ENCODE peak calls at places on chromosome 17, in ten cellular contexts. Y is NCI-H1092; X is IMR-90; M is activated gamma-delta T cell treated with anti-CD3 and anti-CD28 coated beads, Interleukin-2, amount 50 U/mL, for 16 hours; C is trophoblast cell; E is AG10803; P is midbrain; B is activated naive CD4-positive, alpha-beta T cell; Q is activated T-cell treated with anti-CD3 and anti-CD28 coated beads for 1 hour; U is mesothelial cell of epicardium. S is an unnamed sample.

GRCh38 chr17:33968350-33969044 is 286.6 kb upstream of the CCL2 start:
- DNase-seq in Q (no peak), Y (no peak), M (no peak), U (no peak), P (no peak), C (no peak), X (no peak), E (no peak), B (no peak), S (no peak)

GRCh38 chr17:28983286-28984240 is 22.3 kb downstream of the SEZ6 start:
- DNase-seq in U (no peak), P (no peak), C (no peak), B (no peak), M (no peak), Y (no peak), E (no peak), Q (no peak), X (peak; percentile 11), S (peak; percentile 81)

GRCh38 chr17:9226130-9226793 is 205.0 kb downstream of the NTN1 start:
- DNase-seq in Y (no peak), B (no peak), U (no peak), Q (no peak), X (no peak), E (no peak), C (no peak), M (no peak), P (no peak), S (no peak)

GRCh38 chr17:4519361-4519788 is 20.7 kb downstream of the SPNS2 start:
- DNase-seq in Q (no peak), P (peak; percentile 41), U (no peak), C (no peak), B (no peak), M (no peak), Y (no peak), X (no peak), E (no peak), S (no peak)

GRCh38 chr17:7794063-7794663 is 39.9 kb upstream of the KDM6B start:
- DNase-seq in Q (no peak), Y (no peak), X (no peak), C (no peak), P (no peak), U (no peak), M (no peak), E (no peak), B (no peak), S (no peak)

GRCh38 chr17:42389135-42389417 is 834 bp upstream of the STAT3 start:
- DNase-seq in C (no peak), M (no peak), Y (no peak), X (no peak), B (peak; percentile 77), Q (no peak), P (no peak), U (no peak), E (no peak), S (no peak)

GRCh38 chr17:57293077-57293476 is 36.8 kb downstream of the MSI2 start:
- DNase-seq in U (peak; percentile 50), Q (no peak), P (no peak), X (no peak), M (no peak), E (no peak), B (no peak), Y (no peak), C (peak; percentile 96), S (no peak)

GRCh38 chr17:39167492-39167891 is 1.5 kb upstream of the ARL5C start:
- DNase-seq in Y (no peak), B (no peak), M (no peak), Q (no peak), C (no peak), U (no peak), P (peak; percentile 41), X (no peak), E (peak; percentile 37), S (peak; percentile 47)

GRCh38 chr17:47945529-47946508 is 4.4 kb downstream of the PNPO start:
- DNase-seq in X (no peak), M (no peak), U (no peak), Q (no peak), B (no peak), E (no peak), P (peak; percentile 38), Y (no peak), C (no peak), S (no peak)

GRCh38 chr17:48633266-48633816 is 7.2 kb upstream of the HOXB9 start:
- DNase-seq in E (no peak), Q (no peak), U (no peak), X (no peak), C (no peak), P (no peak), Y (no peak), M (no peak), B (no peak), S (no peak)

GRCh38 chr17:57868775-57869598 is 19.1 kb upstream of the MRPS23 start:
- DNase-seq in B (no peak), M (no peak), C (no peak), U (no peak), E (no peak), P (no peak), Q (no peak), X (no peak), Y (no peak), S (no peak)

GRCh38 chr17:66283971-66284370 is 18.4 kb upstream of the PRKCA start:
- DNase-seq in X (peak; percentile 34), C (no peak), B (no peak), M (no peak), Q (no peak), Y (no peak), U (no peak), E (no peak), P (no peak), S (no peak)

GRCh38 chr17:49482144-49482817 is 12.8 kb upstream of the NGFR start:
- DNase-seq in X (peak; percentile 16), C (no peak), Y (no peak), B (no peak), E (peak; percentile 10), Q (no peak), U (no peak), P (no peak), M (no peak), S (peak; percentile 33)

GRCh38 chr17:64661731-64661980 is 451 bp downstream of the SMURF2 start:
- DNase-seq in C (no peak), B (no peak), Q (peak; percentile 33), P (no peak), X (no peak), M (no peak), E (no peak), Y (no peak), U (no peak), S (peak; percentile 11)

GRCh38 chr17:78419970-78420820 is 41.7 kb downstream of the PGS1 start:
- DNase-seq in X (no peak), P (no peak), U (no peak), Y (no peak), Q (no peak), M (no peak), C (no peak), B (no peak), E (peak; percentile 65), S (no peak)

GRCh38 chr17:49259663-49260010 is 29.1 kb upstream of the PHOSPHO1 start:
- DNase-seq in Y (no peak), P (no peak), Q (no peak), B (no peak), C (no peak), M (no peak), U (no peak), E (no peak), X (no peak), S (no peak)

GRCh38 chr17:68294196-68294555 is 2.9 kb downstream of the ARSG start:
- DNase-seq in E (no peak), M (no peak), Q (no peak), B (no peak), U (no peak), X (no peak), Y (no peak), P (no peak), C (no peak), S (no peak)

GRCh38 chr17:47802341-47803022 is 19.1 kb downstream of the OSBPL7 start:
- DNase-seq in C (peak; percentile 56), U (no peak), Q (peak; percentile 41), E (peak; percentile 22), Y (peak; percentile 24), X (peak; percentile 41), M (peak; percentile 39), B (no peak), P (peak; percentile 2), S (peak; percentile 13)

GRCh38 chr17:80615311-80615710 is 70.7 kb downstream of the RPTOR start:
- DNase-seq in P (no peak), X (no peak), Y (no peak), U (no peak), C (no peak), Q (no peak), E (no peak), M (no peak), B (no peak), S (no peak)

GRCh38 chr17:18172528-18173278 is 10.9 kb upstream of the ALKBH5 start:
- DNase-seq in X (peak; percentile 46), C (no peak), U (no peak), M (no peak), Y (no peak), B (no peak), Q (no peak), P (no peak), E (peak; percentile 38), S (no peak)

GRCh38 chr17:45110676-45111611 is 21.4 kb downstream of the PLCD3 start:
- DNase-seq in Y (no peak), C (no peak), M (no peak), P (peak; percentile 76), Q (no peak), X (no peak), E (peak; percentile 74), B (no peak), U (no peak), S (peak; percentile 35)